ENCODE peak calls at places on chromosomes 12 and 14, in seven cellular contexts. H is activated gamma-delta T cell treated with Interleukin-2 at 50 U/mL for 16 hours, K is tibial nerve, C is SW480, O is Karpas-422, D is right lobe of liver, W is dermis microvascular lymphatic vessel endothelial cell. E is an unnamed sample.

GRCh38 chr14:92473947-92474535 is 39.5 kb upstream of the RIN3 start:
- DNase-seq in H (no peak), K (no peak), C (no peak), O (no peak), D (no peak), W (peak), E (no peak)

GRCh38 chr14:61552196-61552595 is 143.1 kb upstream of the HIF1A start:
- DNase-seq in H (no peak), K (no peak), C (no peak), O (no peak), D (no peak), W (no peak), E (no peak)

GRCh38 chr12:14886271-14886670 is 617 bp upstream of the MGP start:
- DNase-seq in H (no peak), K (no peak), C (no peak), O (no peak), D (no peak), W (no peak), E (no peak)

GRCh38 chr12:71299541-71300376 is 139.8 kb upstream of the LGR5 start:
- DNase-seq in H (no peak), K (no peak), C (no peak), O (no peak), D (peak), W (no peak), E (no peak)

GRCh38 chr12:118376089-118377004 is at the start of gene SUDS3:
- DNase-seq in H (peak), K (peak), C (peak), O (peak), D (peak), W (peak), E (peak)

GRCh38 chr14:62778847-62779246 is 266.4 kb downstream of the KCNH5 start:
- DNase-seq in H (no peak), K (no peak), C (no peak), O (no peak), D (no peak), W (no peak), E (no peak)

GRCh38 chr12:111024205-111024794 is 103.9 kb upstream of the MYL2 start:
- DNase-seq in H (peak), K (peak), C (peak), O (peak), D (peak), W (peak), E (peak)

GRCh38 chr12:129101404-129101803 is 248.1 kb downstream of the GLT1D1 start:
- DNase-seq in H (no peak), K (no peak), C (no peak), O (no peak), D (no peak), W (no peak), E (no peak)

GRCh38 chr14:100285021-100285912 is 21.0 kb downstream of the SLC25A29 start:
- DNase-seq in H (peak), K (peak), C (peak), O (peak), D (peak), W (no peak), E (peak)

GRCh38 chr12:130955238-130955816 is 1.6 kb downstream of the ADGRD1 start:
- DNase-seq in H (no peak), K (no peak), C (no peak), O (no peak), D (no peak), W (no peak), E (no peak)

GRCh38 chr14:68951800-68952540 is 27.1 kb downstream of the ACTN1 start:
- DNase-seq in H (no peak), K (no peak), C (no peak), O (no peak), D (no peak), W (no peak), E (no peak)

GRCh38 chr14:94331462-94331861 is 8.3 kb upstream of the SERPINA6 start:
- DNase-seq in H (no peak), K (no peak), C (no peak), O (no peak), D (no peak), W (no peak), E (no peak)

GRCh38 chr12:482061-482460 is 22.3 kb downstream of the B4GALNT3 start:
- DNase-seq in H (no peak), K (no peak), C (no peak), O (no peak), D (no peak), W (no peak), E (no peak)

GRCh38 chr14:30972882-30973582 is 52.4 kb upstream of the AP4S1 start:
- DNase-seq in H (no peak), K (no peak), C (no peak), O (no peak), D (no peak), W (no peak), E (no peak)

GRCh38 chr14:104322531-104323466 is 184.4 kb downstream of the KIF26A start:
- DNase-seq in H (no peak), K (no peak), C (peak), O (no peak), D (peak), W (no peak), E (no peak)

GRCh38 chr14:43003845-43004244 is 1397.2 kb downstream of the LRFN5 start:
- DNase-seq in H (no peak), K (no peak), C (no peak), O (peak), D (no peak), W (no peak), E (no peak)

GRCh38 chr14:60724080-60724618 is at the start of gene SIX4:
- DNase-seq in H (peak), K (peak), C (peak), O (peak), D (peak), W (peak), E (peak)

GRCh38 chr12:68207276-68207675 is 18.3 kb downstream of the IL26 start:
- DNase-seq in H (no peak), K (no peak), C (no peak), O (no peak), D (no peak), W (no peak), E (no peak)

GRCh38 chr14:92122351-92122677 is 545 bp downstream of the CPSF2 start:
- DNase-seq in H (no peak), K (no peak), C (peak), O (peak), D (no peak), W (no peak), E (no peak)